ENCODE peak calls at places on chromosome 6, in four cellular contexts. W is COLO829, G is memory B cell, C is neural progenitor cell. X is an unnamed sample.

GRCh38 chr6:166815629-166816028 is 140.7 kb downstream of the RNASET2 start:
- DNase-seq in C (peak; percentile 45), G (no peak), W (no peak), X (no peak)

GRCh38 chr6:26249709-26249958 is 115.4 kb upstream of the BTN3A2 start:
- DNase-seq in W (no peak), G (no peak), C (no peak), X (no peak)

GRCh38 chr6:37137201-37137880 is 32.6 kb upstream of the PIM1 start:
- DNase-seq in C (peak; percentile 93), W (peak; percentile 29), G (no peak), X (no peak)

GRCh38 chr6:43742931-43743632 is 26.9 kb upstream of the VEGFA start:
- DNase-seq in C (no peak), W (no peak), G (no peak), X (peak; percentile 4)

GRCh38 chr6:77638129-77638830 is 14.6 kb upstream of the MEI4 start:
- DNase-seq in W (no peak), C (no peak), G (no peak), X (no peak)

GRCh38 chr6:147776631-147777030 is 268.1 kb downstream of the SAMD5 start:
- DNase-seq in C (no peak), W (no peak), G (no peak), X (no peak)

GRCh38 chr6:119312875-119313338 is 36.7 kb downstream of the MAN1A1 start:
- DNase-seq in C (no peak), W (no peak), G (no peak), X (no peak)

GRCh38 chr6:16803294-16804006 is 42.2 kb upstream of the ATXN1 start:
- DNase-seq in W (no peak), G (no peak), C (peak; percentile 31), X (no peak)

GRCh38 chr6:137044366-137045220 is at the start of gene IL20RA:
- DNase-seq in C (peak; percentile 57), W (no peak), G (peak; percentile 11), X (peak; percentile 32)

GRCh38 chr6:12477616-12478015 is 187.5 kb downstream of the EDN1 start:
- DNase-seq in W (no peak), C (no peak), G (no peak), X (no peak)

GRCh38 chr6:75934643-75935472 is 137.6 kb downstream of the IMPG1 start:
- DNase-seq in W (peak; percentile 70), G (peak; percentile 20), C (peak; percentile 88), X (no peak)

GRCh38 chr6:10769419-10769818 is 21.8 kb downstream of the TMEM14B start:
- DNase-seq in C (no peak), G (no peak), W (no peak), X (no peak)

GRCh38 chr6:20702366-20702765 is 168.1 kb downstream of the CDKAL1 start:
- DNase-seq in G (no peak), C (no peak), W (no peak), X (no peak)

GRCh38 chr6:56798163-56798562 is 155.5 kb upstream of the DST start:
- DNase-seq in W (no peak), G (no peak), C (no peak), X (no peak)

GRCh38 chr6:70651326-70651905 is 16.3 kb upstream of the SMAP1 start:
- DNase-seq in G (no peak), W (no peak), C (no peak), X (no peak)

GRCh38 chr6:26309731-26310142 is 55.3 kb upstream of the BTN3A2 start:
- DNase-seq in C (no peak), G (no peak), W (no peak), X (no peak)

GRCh38 chr6:55950071-55950814 is 74.9 kb upstream of the BMP5 start:
- DNase-seq in G (no peak), C (no peak), W (no peak), X (no peak)

GRCh38 chr6:37651991-37652390 is 45.7 kb downstream of the MDGA1 start:
- DNase-seq in W (no peak), G (no peak), C (no peak), X (no peak)

GRCh38 chr6:84361372-84362179 is 134.1 kb upstream of the CEP162 start:
- DNase-seq in W (no peak), C (no peak), G (no peak), X (no peak)

GRCh38 chr6:158475344-158476302 is 84.3 kb upstream of the TMEM181 start:
- DNase-seq in W (peak; percentile 86), G (no peak), C (peak; percentile 20), X (no peak)

GRCh38 chr6:153698637-153699036 is 340.4 kb upstream of the OPRM1 start:
- DNase-seq in G (no peak), W (no peak), C (no peak), X (no peak)

GRCh38 chr6:157385482-157385881 is 4.5 kb downstream of the ZDHHC14 start:
- DNase-seq in W (no peak), G (no peak), C (no peak), X (no peak)

GRCh38 chr6:37535701-37536461 is 36.2 kb upstream of the CCDC167 start:
- DNase-seq in C (peak; percentile 75), W (no peak), G (peak; percentile 34), X (peak; percentile 42)

GRCh38 chr6:37550436-37550835 is 50.7 kb upstream of the CCDC167 start:
- DNase-seq in W (no peak), C (no peak), G (no peak), X (no peak)

GRCh38 chr6:73309534-73309783 is 44.6 kb downstream of the DPPA5 start:
- DNase-seq in W (no peak), C (no peak), G (no peak), X (no peak)

GRCh38 chr6:142152731-142153130 is 5.7 kb downstream of the VTA1 start:
- DNase-seq in C (no peak), W (no peak), G (no peak), X (no peak)

GRCh38 chr6:152185158-152185574 is 377.7 kb downstream of the ESR1 start:
- DNase-seq in W (no peak), G (no peak), C (no peak), X (no peak)

GRCh38 chr6:72911463-72912153 is 289.7 kb downstream of the KCNQ5 start:
- DNase-seq in G (no peak), C (no peak), W (no peak), X (no peak)

GRCh38 chr6:104958720-104959452 is 2.0 kb downstream of the LIN28B start:
- DNase-seq in W (no peak), G (no peak), C (peak; percentile 25), X (no peak)

X was measured in activated B cell treated with CpG ODN at 0.5 μM for 24 hours.